ENCODE peak calls at places on chromosomes 5 and 9, in seven cellular contexts. One of them, this sample, is unnamed. For H3K9me3 and H3K4me1, the result is how much of the 10 kb centered on the place peaks cover.

GRCh38 chr5:148107608-148108007 is 43.8 kb downstream of the SPINK5 start:
- DNase-seq in cardiac muscle cell: peak
- DNase-seq in right lobe of liver: no peak
- DNase-seq in OCI-LY7: no peak
- DNase-seq in lung: no peak
- DNase-seq in psoas muscle: no peak
- DNase-seq in IMR-90: no peak
- DNase-seq in this sample: no peak

GRCh38 chr5:133247881-133248642 is 196.2 kb downstream of the HSPA4 start:
- DNase-seq in cardiac muscle cell: peak
- DNase-seq in right lobe of liver: no peak
- DNase-seq in OCI-LY7: no peak
- DNase-seq in lung: no peak
- DNase-seq in psoas muscle: peak
- DNase-seq in IMR-90: peak
- DNase-seq in this sample: peak

GRCh38 chr9:99130069-99130468 is 25.2 kb downstream of the TGFBR1 start:
- DNase-seq in cardiac muscle cell: no peak
- DNase-seq in right lobe of liver: no peak
- DNase-seq in OCI-LY7: peak
- DNase-seq in lung: no peak
- DNase-seq in psoas muscle: no peak
- DNase-seq in IMR-90: no peak
- DNase-seq in this sample: no peak

GRCh38 chr9:107948601-107949000 is 459.0 kb upstream of the KLF4 start:
- DNase-seq in cardiac muscle cell: no peak
- DNase-seq in right lobe of liver: no peak
- DNase-seq in OCI-LY7: no peak
- DNase-seq in lung: no peak
- DNase-seq in psoas muscle: no peak
- DNase-seq in IMR-90: no peak
- DNase-seq in this sample: no peak

GRCh38 chr5:169637085-169637855 is at the start of gene DOCK2:
- DNase-seq in cardiac muscle cell: no peak
- DNase-seq in right lobe of liver: peak
- DNase-seq in OCI-LY7: peak
- DNase-seq in lung: peak
- DNase-seq in psoas muscle: peak
- DNase-seq in IMR-90: no peak
- DNase-seq in this sample: peak

GRCh38 chr5:124754206-124754927 is 7.9 kb upstream of the ZNF608 start:
- DNase-seq in cardiac muscle cell: no peak
- DNase-seq in right lobe of liver: no peak
- DNase-seq in OCI-LY7: peak
- DNase-seq in lung: no peak
- DNase-seq in psoas muscle: no peak
- DNase-seq in IMR-90: no peak
- DNase-seq in this sample: no peak

GRCh38 chr5:69295088-69295754 is 37.4 kb downstream of the CCDC125 start:
- DNase-seq in cardiac muscle cell: no peak
- DNase-seq in right lobe of liver: no peak
- DNase-seq in OCI-LY7: no peak
- DNase-seq in lung: no peak
- DNase-seq in psoas muscle: no peak
- DNase-seq in IMR-90: peak
- DNase-seq in this sample: no peak

GRCh38 chr9:71524996-71525580 is 243.2 kb downstream of the CEMIP2 start:
- DNase-seq in cardiac muscle cell: no peak
- DNase-seq in right lobe of liver: no peak
- DNase-seq in OCI-LY7: no peak
- DNase-seq in lung: no peak
- DNase-seq in psoas muscle: no peak
- DNase-seq in IMR-90: no peak
- DNase-seq in this sample: peak

GRCh38 chr5:113510836-113511451 is 2.5 kb upstream of the YTHDC2 start:
- DNase-seq in cardiac muscle cell: peak
- DNase-seq in right lobe of liver: no peak
- DNase-seq in OCI-LY7: peak
- DNase-seq in lung: no peak
- DNase-seq in psoas muscle: no peak
- DNase-seq in IMR-90: peak
- DNase-seq in this sample: no peak

GRCh38 chr5:672329-673139 is 20.6 kb downstream of the TPPP start:
- DNase-seq in cardiac muscle cell: peak
- DNase-seq in right lobe of liver: peak
- DNase-seq in OCI-LY7: peak
- DNase-seq in lung: peak
- DNase-seq in psoas muscle: peak
- DNase-seq in IMR-90: peak
- DNase-seq in this sample: peak

GRCh38 chr5:114561415-114561814 is 199.5 kb downstream of the KCNN2 start:
- DNase-seq in cardiac muscle cell: peak
- DNase-seq in right lobe of liver: no peak
- DNase-seq in OCI-LY7: no peak
- DNase-seq in lung: no peak
- DNase-seq in psoas muscle: no peak
- DNase-seq in IMR-90: no peak
- DNase-seq in this sample: no peak

GRCh38 chr5:98454904-98455303 is 318.6 kb upstream of the RGMB start:
- DNase-seq in cardiac muscle cell: no peak
- DNase-seq in right lobe of liver: no peak
- DNase-seq in OCI-LY7: no peak
- DNase-seq in lung: no peak
- DNase-seq in psoas muscle: no peak
- DNase-seq in IMR-90: peak
- DNase-seq in this sample: no peak

GRCh38 chr9:134321571-134321930 is 4.7 kb upstream of the RXRA start:
- DNase-seq in cardiac muscle cell: no peak
- DNase-seq in right lobe of liver: peak
- DNase-seq in OCI-LY7: no peak
- DNase-seq in lung: no peak
- DNase-seq in psoas muscle: peak
- DNase-seq in IMR-90: no peak
- DNase-seq in this sample: no peak

GRCh38 chr9:68970150-68970549 is 43.8 kb downstream of the PRKACG start:
- DNase-seq in cardiac muscle cell: no peak
- DNase-seq in right lobe of liver: no peak
- DNase-seq in OCI-LY7: no peak
- DNase-seq in lung: no peak
- DNase-seq in psoas muscle: no peak
- DNase-seq in IMR-90: no peak
- DNase-seq in this sample: no peak

GRCh38 chr9:12923472-12924009 is 148.7 kb downstream of the LURAP1L start:
- DNase-seq in cardiac muscle cell: peak
- DNase-seq in right lobe of liver: no peak
- DNase-seq in OCI-LY7: no peak
- DNase-seq in lung: peak
- DNase-seq in psoas muscle: no peak
- DNase-seq in IMR-90: peak
- DNase-seq in this sample: no peak

GRCh38 chr9:12921621-12922020 is 146.8 kb downstream of the LURAP1L start:
- DNase-seq in cardiac muscle cell: no peak
- DNase-seq in right lobe of liver: no peak
- DNase-seq in OCI-LY7: no peak
- DNase-seq in lung: no peak
- DNase-seq in psoas muscle: no peak
- DNase-seq in IMR-90: no peak
- DNase-seq in this sample: no peak

DNA sequence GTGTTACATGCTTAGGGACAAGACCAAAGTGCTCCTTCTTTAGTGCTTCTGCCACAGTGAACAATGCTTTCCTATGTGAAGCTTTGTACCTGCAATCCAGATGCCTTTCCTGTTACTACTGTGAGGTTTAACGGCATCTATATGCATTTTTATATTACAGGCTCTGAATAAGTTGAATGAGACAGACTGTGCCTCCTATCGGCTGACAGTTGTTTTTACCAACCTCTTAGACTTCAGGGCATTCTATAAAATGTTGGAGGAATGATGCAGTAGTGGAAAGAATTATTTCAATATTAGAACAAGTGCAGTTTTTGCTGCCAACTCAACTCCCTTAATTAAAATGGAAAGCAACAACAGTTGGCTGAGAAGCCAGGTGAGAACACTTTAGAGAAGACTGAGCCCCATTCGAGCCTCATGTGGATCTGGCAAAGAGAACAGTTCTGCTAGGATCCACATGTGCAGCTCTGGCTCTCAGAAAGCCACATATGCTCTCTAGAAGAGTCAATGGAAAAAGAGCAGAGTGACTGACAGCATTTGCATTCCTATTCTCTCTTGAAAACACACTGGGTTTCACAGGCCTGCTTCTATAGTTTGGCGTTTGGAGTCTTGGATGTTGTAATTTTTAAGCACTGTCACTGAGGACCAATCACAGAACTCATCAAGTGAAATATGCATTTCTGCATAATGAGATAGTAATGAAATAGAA is 147.5 kb downstream of the LURAP1L start:
- DNase-seq in cardiac muscle cell: peak
- DNase-seq in right lobe of liver: no peak
- DNase-seq in OCI-LY7: no peak
- DNase-seq in lung: no peak
- DNase-seq in psoas muscle: no peak
- DNase-seq in IMR-90: no peak
- DNase-seq in this sample: no peak
- TF ChIP-seq CTCF in cardiac muscle cell: no peak
- TF ChIP-seq CTCF in right lobe of liver: no peak
- TF ChIP-seq CTCF in OCI-LY7: no peak
- TF ChIP-seq CTCF in lung: no peak
- TF ChIP-seq CTCF in psoas muscle: no peak
- TF ChIP-seq CTCF in IMR-90: no peak
- TF ChIP-seq CTCF in this sample: no peak

GRCh38 chr5:3346111-3346820 is 249.4 kb upstream of the IRX1 start:
- DNase-seq in cardiac muscle cell: no peak
- DNase-seq in right lobe of liver: peak
- DNase-seq in OCI-LY7: no peak
- DNase-seq in lung: no peak
- DNase-seq in psoas muscle: peak
- DNase-seq in IMR-90: no peak
- DNase-seq in this sample: peak

GRCh38 chr5:3345195-3345594 is 250.4 kb upstream of the IRX1 start:
- DNase-seq in cardiac muscle cell: no peak
- DNase-seq in right lobe of liver: peak
- DNase-seq in OCI-LY7: no peak
- DNase-seq in lung: no peak
- DNase-seq in psoas muscle: peak
- DNase-seq in IMR-90: no peak
- DNase-seq in this sample: no peak

GRCh38 chr5:3348576-3349535 is 246.8 kb upstream of the IRX1 start:
- DNase-seq in cardiac muscle cell: no peak
- DNase-seq in right lobe of liver: peak
- DNase-seq in OCI-LY7: no peak
- DNase-seq in lung: no peak
- DNase-seq in psoas muscle: peak
- DNase-seq in IMR-90: no peak
- DNase-seq in this sample: no peak

GRCh38 chr5:3349704-3350565 is 245.7 kb upstream of the IRX1 start:
- DNase-seq in cardiac muscle cell: no peak
- DNase-seq in right lobe of liver: peak
- DNase-seq in OCI-LY7: no peak
- DNase-seq in lung: no peak
- DNase-seq in psoas muscle: no peak
- DNase-seq in IMR-90: no peak
- DNase-seq in this sample: no peak

DNA sequence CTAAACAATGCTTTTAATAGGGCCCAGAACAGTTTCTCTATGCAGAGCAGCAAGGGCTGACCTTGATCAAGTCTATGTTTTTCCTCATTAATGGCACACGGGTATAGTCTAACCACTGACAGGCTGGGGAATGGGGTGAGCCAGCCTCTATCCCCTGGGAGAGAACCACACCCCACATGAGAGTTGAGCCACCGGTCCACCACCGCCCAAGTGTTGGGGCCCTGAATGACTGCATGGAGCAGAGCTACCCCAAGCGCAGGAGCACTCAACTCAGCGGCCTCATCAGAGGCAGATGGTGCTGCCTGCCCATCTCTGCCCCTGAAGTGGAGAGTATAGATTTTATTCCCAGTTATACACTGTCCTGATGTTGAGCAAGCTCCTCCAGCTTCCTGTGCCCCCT is 247.9 kb upstream of the IRX1 start:
- DNase-seq in cardiac muscle cell: no peak
- DNase-seq in right lobe of liver: peak
- DNase-seq in OCI-LY7: no peak
- DNase-seq in lung: no peak
- DNase-seq in psoas muscle: peak
- DNase-seq in IMR-90: no peak
- DNase-seq in this sample: no peak
- H3K9me3 ChIP-seq in cardiac muscle cell: under half
- H3K9me3 ChIP-seq in right lobe of liver: under half
- H3K9me3 ChIP-seq in OCI-LY7: under half
- H3K9me3 ChIP-seq in lung: under half
- H3K9me3 ChIP-seq in psoas muscle: under half
- H3K9me3 ChIP-seq in IMR-90: under half
- H3K9me3 ChIP-seq in this sample: under half

GRCh38 chr5:96347502-96348292 is 85.4 kb downstream of the PCSK1 start:
- DNase-seq in cardiac muscle cell: no peak
- DNase-seq in right lobe of liver: no peak
- DNase-seq in OCI-LY7: no peak
- DNase-seq in lung: no peak
- DNase-seq in psoas muscle: no peak
- DNase-seq in IMR-90: peak
- DNase-seq in this sample: no peak
- H3K4me1 ChIP-seq in cardiac muscle cell: under half
- H3K4me1 ChIP-seq in right lobe of liver: under half
- H3K4me1 ChIP-seq in OCI-LY7: under half
- H3K4me1 ChIP-seq in lung: under half
- H3K4me1 ChIP-seq in psoas muscle: under half
- H3K4me1 ChIP-seq in IMR-90: under half
- H3K4me1 ChIP-seq in this sample: under half

DNA sequence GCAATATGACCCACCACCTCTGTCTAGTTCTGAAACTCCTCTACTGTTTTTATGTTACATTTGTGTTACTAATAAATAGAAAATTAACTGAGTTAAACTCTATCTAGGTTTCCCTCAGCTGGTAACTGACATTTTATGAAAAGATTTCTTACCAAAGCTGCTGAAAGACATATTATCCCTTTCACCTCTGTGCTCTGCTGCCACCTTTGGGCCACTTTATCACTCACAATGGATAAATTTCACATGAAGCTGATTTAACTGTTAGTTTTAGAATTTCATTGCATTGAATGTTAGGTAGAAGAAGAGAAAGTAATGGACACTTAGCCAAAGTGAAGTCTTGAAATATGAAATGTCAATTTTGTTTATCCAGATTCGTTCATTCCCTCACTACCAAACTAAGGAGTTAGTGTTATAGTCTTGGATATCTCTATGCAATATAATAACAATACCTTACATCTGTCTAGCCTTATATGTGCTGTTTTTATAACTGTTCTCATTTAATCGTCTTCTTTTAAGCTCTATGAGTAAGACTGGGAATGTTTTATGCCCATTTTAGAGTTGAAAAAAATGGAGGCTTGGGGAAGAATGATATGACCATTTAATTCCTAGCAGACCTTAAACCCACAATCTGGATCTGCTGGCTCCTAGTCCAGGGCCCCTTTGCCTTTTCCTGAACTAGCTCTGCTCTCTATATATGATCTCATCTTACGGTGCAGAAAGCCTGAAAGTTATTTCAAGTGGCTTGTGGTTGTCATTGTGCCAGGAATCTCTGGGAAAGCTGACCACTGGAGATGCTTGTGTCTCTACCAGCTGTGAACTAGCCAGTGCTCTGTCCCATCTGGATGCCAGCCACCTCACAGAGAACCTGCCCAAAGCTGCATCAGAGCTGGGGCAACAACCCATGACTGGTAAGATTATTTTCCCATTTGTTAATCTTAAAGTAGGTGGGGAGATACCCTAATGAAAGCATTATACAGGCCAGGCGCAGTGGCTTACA is 97.1 kb downstream of the GOLPH3 start:
- DNase-seq in cardiac muscle cell: peak
- DNase-seq in right lobe of liver: no peak
- DNase-seq in OCI-LY7: peak
- DNase-seq in lung: no peak
- DNase-seq in psoas muscle: no peak
- DNase-seq in IMR-90: peak
- DNase-seq in this sample: peak
- TF ChIP-seq CTCF in cardiac muscle cell: peak
- TF ChIP-seq CTCF in right lobe of liver: peak
- TF ChIP-seq CTCF in OCI-LY7: peak
- TF ChIP-seq CTCF in lung: peak
- TF ChIP-seq CTCF in psoas muscle: peak
- TF ChIP-seq CTCF in IMR-90: peak
- TF ChIP-seq CTCF in this sample: peak

This sample was measured in heart left ventricle.